ENCODE peak calls at places on chromosomes 1 and 21, in seven cellular contexts. V, F, M, C, K, E and Y are unnamed samples. For H3K9me3, the result is how much of the 10 kb centered on the place peaks cover.

GRCh38 chr21:37642493-37642892 is 273.8 kb downstream of the KCNJ6 start:
- DNase-seq in V (no peak), F (no peak), M (peak), C (peak), K (no peak), E (peak), Y (no peak)

GRCh38 chr1:89112871-89113613 is 12.9 kb downstream of the GBP2 start:
- DNase-seq in V (no peak), F (no peak), M (no peak), C (no peak), K (no peak), E (no peak), Y (no peak)

GRCh38 chr21:32131960-32132359 is 146.9 kb downstream of the MIS18A start:
- DNase-seq in V (no peak), F (no peak), M (no peak), C (no peak), K (no peak), E (no peak), Y (no peak)

GRCh38 chr1:48878191-48878940 is 101.7 kb upstream of the BEND5 start:
- DNase-seq in V (peak), F (no peak), M (no peak), C (peak), K (no peak), E (no peak), Y (no peak)

GRCh38 chr1:208919371-208919770 is 664.1 kb upstream of the CAMK1G start:
- DNase-seq in V (no peak), F (no peak), M (no peak), C (no peak), K (no peak), E (no peak), Y (no peak)

GRCh38 chr1:59750612-59751395 is 63.9 kb upstream of the HOOK1 start:
- DNase-seq in V (no peak), F (no peak), M (no peak), C (peak), K (no peak), E (no peak), Y (no peak)

GRCh38 chr1:61424382-61424781 is 300.6 kb downstream of the TM2D1 start:
- DNase-seq in V (no peak), F (no peak), M (no peak), C (peak), K (no peak), E (no peak), Y (no peak)

GRCh38 chr1:210724768-210725167 is 396.1 kb downstream of the HHAT start:
- DNase-seq in V (no peak), F (no peak), M (no peak), C (no peak), K (no peak), E (no peak), Y (no peak)

GRCh38 chr1:46210561-46210960 is 7.4 kb downstream of the LURAP1 start:
- DNase-seq in V (no peak), F (no peak), M (no peak), C (no peak), K (no peak), E (no peak), Y (no peak)

GRCh38 chr1:37752583-37753471 is 12.1 kb downstream of the EPHA10 start:
- DNase-seq in V (peak), F (peak), M (no peak), C (peak), K (no peak), E (no peak), Y (no peak)

GRCh38 chr1:30485072-30485471 is 238.3 kb downstream of the MATN1 start:
- DNase-seq in V (no peak), F (no peak), M (no peak), C (no peak), K (no peak), E (no peak), Y (no peak)

GRCh38 chr1:30487042-30487441 is 236.3 kb downstream of the MATN1 start:
- DNase-seq in V (no peak), F (no peak), M (no peak), C (no peak), K (no peak), E (no peak), Y (no peak)

GRCh38 chr1:30489737-30490389 is 233.5 kb downstream of the MATN1 start:
- DNase-seq in V (no peak), F (no peak), M (no peak), C (no peak), K (peak), E (no peak), Y (no peak)

GRCh38 chr1:30490554-30491053 is 232.8 kb downstream of the MATN1 start:
- DNase-seq in V (no peak), F (no peak), M (no peak), C (no peak), K (peak), E (no peak), Y (no peak)

DNA sequence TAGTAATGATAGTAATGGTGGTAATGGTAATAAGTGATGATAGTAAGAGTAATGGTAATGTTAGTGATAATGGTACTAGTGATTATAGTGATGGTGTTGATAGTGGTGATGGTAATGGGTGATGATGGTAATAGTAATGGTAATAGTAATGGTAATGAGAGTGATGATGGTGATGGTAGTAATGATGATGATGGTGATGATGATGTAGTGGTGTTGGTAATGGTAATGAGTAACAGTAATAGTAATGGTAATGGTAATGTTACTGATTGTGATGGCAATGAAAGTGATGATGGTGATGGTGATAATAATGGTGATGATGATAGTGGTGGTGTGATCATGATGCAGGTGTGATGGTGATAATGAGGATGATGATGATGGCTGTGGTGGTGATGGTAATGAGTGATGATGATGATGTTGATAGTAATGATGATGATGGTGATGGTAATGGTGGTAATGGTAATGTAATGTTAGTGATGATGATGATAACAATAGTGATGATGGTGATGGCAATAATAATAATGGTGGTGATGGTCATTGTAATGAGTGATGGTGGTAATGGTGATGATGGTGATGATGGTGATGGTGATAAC is 235.0 kb downstream of the MATN1 start:
- DNase-seq in V (no peak), F (no peak), M (no peak), C (no peak), K (no peak), E (no peak), Y (no peak)
- H3K9me3 ChIP-seq in V (under half), F (under half), M (under half), C (under half), K (under half), E (under half), Y (under half)

DNA sequence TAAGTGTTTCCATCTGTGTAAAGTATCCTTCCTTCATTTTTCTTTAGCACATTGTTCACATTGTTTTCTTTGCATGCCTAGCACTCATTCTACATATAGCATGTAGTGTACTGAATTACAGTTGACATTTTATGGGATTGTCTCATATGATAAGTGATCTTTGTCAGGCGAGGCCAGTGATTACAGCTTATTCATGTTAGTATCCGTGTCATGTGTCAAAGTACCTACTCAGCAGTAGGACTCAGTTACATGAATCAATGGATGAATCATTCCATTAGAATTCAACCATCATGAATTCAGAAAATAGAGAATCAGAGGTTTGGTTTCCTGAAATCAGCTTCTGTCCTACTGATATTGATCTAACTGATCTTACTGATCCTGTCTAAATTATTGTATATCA is 20.6 kb upstream of the HRNR start:
- DNase-seq in V (no peak), F (no peak), M (no peak), C (no peak), K (no peak), E (no peak), Y (no peak)
- H3K9me3 ChIP-seq in V (under half), F (under half), M (under half), C (under half), K (under half), E (under half), Y (under half)

GRCh38 chr1:167322483-167322882 is 101.8 kb downstream of the POU2F1 start:
- DNase-seq in V (no peak), F (no peak), M (no peak), C (no peak), K (no peak), E (peak), Y (no peak)
- H3K9me3 ChIP-seq in V (under half), F (under half), M (under half), C (under half), K (under half), E (under half), Y (under half)

DNA sequence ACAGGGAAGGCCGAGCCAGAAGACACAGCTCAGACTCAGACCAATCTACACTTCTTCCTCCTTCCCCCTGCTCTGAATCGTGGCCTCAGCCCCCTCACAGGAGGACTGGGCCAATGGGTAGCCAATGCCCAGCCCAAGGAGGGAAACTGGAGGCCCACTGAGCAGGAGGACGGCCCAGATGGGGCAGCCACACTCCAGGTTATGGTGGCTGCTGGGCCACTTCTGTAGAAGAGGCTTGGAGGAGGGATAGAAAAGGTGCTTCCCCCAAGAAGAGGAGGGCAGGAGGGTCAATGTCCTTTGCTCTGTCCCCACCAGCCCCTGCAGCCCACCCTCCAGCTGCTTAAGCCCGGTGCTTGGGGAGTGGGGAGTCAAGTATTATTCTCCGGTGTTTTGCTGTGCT is 228.3 kb downstream of the NPHP4 start:
- DNase-seq in V (no peak), F (no peak), M (no peak), C (no peak), K (no peak), E (no peak), Y (no peak)
- H3K9me3 ChIP-seq in V (under half), F (under half), M (under half), C (under half), K (under half), E (under half), Y (under half)

GRCh38 chr1:77179632-77180031 is 39.6 kb downstream of the PIGK start:
- DNase-seq in V (no peak), F (no peak), M (no peak), C (no peak), K (no peak), E (no peak), Y (no peak)
- H3K9me3 ChIP-seq in V (under half), F (under half), M (under half), C (under half), K (under half), E (under half), Y (under half)

GRCh38 chr1:171884475-171884874 is 43.2 kb downstream of the DNM3 start:
- DNase-seq in V (no peak), F (no peak), M (no peak), C (no peak), K (no peak), E (peak), Y (no peak)
- H3K9me3 ChIP-seq in V (under half), F (under half), M (under half), C (under half), K (under half), E (under half), Y (under half)

DNA sequence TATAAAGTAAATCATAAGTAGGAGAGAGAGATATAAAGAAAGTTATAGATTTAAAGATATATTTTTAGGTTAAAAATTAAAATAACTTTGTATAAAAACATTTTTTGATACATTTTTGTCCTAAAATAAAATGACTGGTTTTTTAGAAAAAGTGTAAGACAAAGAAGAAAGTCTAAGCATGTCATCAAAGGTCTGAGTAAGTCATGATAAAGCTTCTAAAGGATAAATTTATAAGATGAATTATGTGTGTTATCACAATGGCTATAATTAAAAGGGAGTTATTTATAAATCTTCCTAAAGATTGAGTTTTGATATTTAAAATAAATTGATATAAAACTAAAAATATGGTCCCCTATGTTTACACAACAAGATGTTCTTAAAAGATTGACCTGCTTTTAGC is 370.9 kb downstream of the PTPRU start:
- DNase-seq in V (no peak), F (no peak), M (no peak), C (no peak), K (no peak), E (no peak), Y (no peak)
- H3K9me3 ChIP-seq in V (under half), F (under half), M (under half), C (under half), K (under half), E (under half), Y (under half)

GRCh38 chr1:81050390-81050789 is 750.3 kb upstream of the ADGRL2 start:
- DNase-seq in V (no peak), F (no peak), M (no peak), C (no peak), K (no peak), E (no peak), Y (no peak)
- H3K9me3 ChIP-seq in V (under half), F (under half), M (under half), C (under half), K (under half), E (under half), Y (under half)